ENCODE peak calls at places on chromosomes 3 and 15, in nine cellular contexts. X, Z, O, D, V, R, G, T and S are unnamed samples.

GRCh38 chr3:77835916-77836315 is 796.0 kb downstream of the ROBO2 start:
- DNase-seq in X (no peak), Z (no peak), O (no peak), D (no peak), V (no peak), R (no peak), G (no peak), T (no peak), S (no peak)

GRCh38 chr15:99729920-99730319 is 3.3 kb downstream of the LYSMD4 start:
- DNase-seq in X (peak; percentile 38), Z (no peak), O (no peak), D (no peak), V (no peak), R (no peak), G (peak; percentile 13), T (peak; percentile 64), S (peak; percentile 59)

GRCh38 chr3:12224181-12225147 is 64.4 kb upstream of the PPARG start:
- DNase-seq in X (peak; percentile 82), Z (no peak), O (no peak), D (no peak), V (no peak), R (no peak), G (no peak), T (peak; percentile 39), S (no peak)

GRCh38 chr3:71454513-71455423 is 128.8 kb downstream of the FOXP1 start:
- DNase-seq in X (no peak), Z (no peak), O (no peak), D (no peak), V (no peak), R (no peak), G (no peak), T (no peak), S (no peak)

GRCh38 chr3:66196633-66197032 is 24.2 kb upstream of the SLC25A26 start:
- DNase-seq in X (no peak), Z (no peak), O (no peak), D (no peak), V (no peak), R (no peak), G (no peak), T (no peak), S (no peak)

GRCh38 chr3:56254261-56254660 is 214.0 kb downstream of the ERC2 start:
- DNase-seq in X (no peak), Z (no peak), O (no peak), D (no peak), V (no peak), R (no peak), G (no peak), T (peak; percentile 57), S (no peak)

GRCh38 chr3:25284249-25284648 is 143.8 kb upstream of the RARB start:
- DNase-seq in X (no peak), Z (no peak), O (no peak), D (no peak), V (no peak), R (no peak), G (no peak), T (no peak), S (no peak)

GRCh38 chr3:101847328-101847727 is 2.0 kb upstream of the NFKBIZ start:
- DNase-seq in X (no peak), Z (no peak), O (no peak), D (no peak), V (no peak), R (no peak), G (no peak), T (no peak), S (no peak)

GRCh38 chr3:148792540-148792939 is 35.1 kb upstream of the CPB1 start:
- DNase-seq in X (no peak), Z (no peak), O (no peak), D (no peak), V (no peak), R (no peak), G (no peak), T (no peak), S (no peak)

GRCh38 chr15:70121656-70122297 is 24.1 kb upstream of the TLE3 start:
- DNase-seq in X (peak; percentile 52), Z (no peak), O (no peak), D (no peak), V (peak; percentile 94), R (no peak), G (no peak), T (no peak), S (no peak)

GRCh38 chr3:23264413-23264812 is 61.3 kb downstream of the UBE2E2 start:
- DNase-seq in X (no peak), Z (no peak), O (no peak), D (no peak), V (no peak), R (no peak), G (no peak), T (no peak), S (no peak)

GRCh38 chr3:110384601-110385000 is 687.0 kb upstream of the NECTIN3 start:
- DNase-seq in X (no peak), Z (no peak), O (no peak), D (no peak), V (no peak), R (no peak), G (no peak), T (no peak), S (no peak)

GRCh38 chr3:167882057-167882667 is 146.6 kb downstream of the SERPINI1 start:
- DNase-seq in X (no peak), Z (no peak), O (peak; percentile 32), D (no peak), V (no peak), R (no peak), G (no peak), T (peak; percentile 71), S (no peak)

GRCh38 chr3:87206070-87206469 is 21.0 kb upstream of the CHMP2B start:
- DNase-seq in X (no peak), Z (no peak), O (no peak), D (no peak), V (no peak), R (no peak), G (no peak), T (no peak), S (no peak)

GRCh38 chr3:126466886-126467610 is 8.6 kb downstream of the ZXDC start:
- DNase-seq in X (no peak), Z (peak; percentile 26), O (no peak), D (peak; percentile 70), V (peak; percentile 46), R (no peak), G (no peak), T (no peak), S (no peak)

GRCh38 chr3:179811321-179812095 is 158.7 kb downstream of the USP13 start:
- DNase-seq in X (peak; percentile 40), Z (peak; percentile 31), O (peak; percentile 38), D (no peak), V (no peak), R (peak; percentile 40), G (peak; percentile 60), T (peak; percentile 90), S (no peak)

GRCh38 chr3:58528629-58529028 is 8.4 kb downstream of the ACOX2 start:
- DNase-seq in X (peak; percentile 88), Z (peak; percentile 72), O (no peak), D (no peak), V (no peak), R (no peak), G (no peak), T (no peak), S (peak; percentile 79)

GRCh38 chr3:25045291-25045690 is 382.8 kb upstream of the RARB start:
- DNase-seq in X (no peak), Z (no peak), O (no peak), D (no peak), V (no peak), R (no peak), G (no peak), T (peak; percentile 9), S (no peak)

GRCh38 chr3:82085356-82085755 is 323.9 kb upstream of the GBE1 start:
- DNase-seq in X (no peak), Z (no peak), O (no peak), D (no peak), V (no peak), R (no peak), G (no peak), T (no peak), S (no peak)

GRCh38 chr3:78507196-78507984 is 1260.4 kb downstream of the ROBO1 start:
- DNase-seq in X (no peak), Z (no peak), O (no peak), D (no peak), V (no peak), R (no peak), G (no peak), T (no peak), S (no peak)

DNA sequence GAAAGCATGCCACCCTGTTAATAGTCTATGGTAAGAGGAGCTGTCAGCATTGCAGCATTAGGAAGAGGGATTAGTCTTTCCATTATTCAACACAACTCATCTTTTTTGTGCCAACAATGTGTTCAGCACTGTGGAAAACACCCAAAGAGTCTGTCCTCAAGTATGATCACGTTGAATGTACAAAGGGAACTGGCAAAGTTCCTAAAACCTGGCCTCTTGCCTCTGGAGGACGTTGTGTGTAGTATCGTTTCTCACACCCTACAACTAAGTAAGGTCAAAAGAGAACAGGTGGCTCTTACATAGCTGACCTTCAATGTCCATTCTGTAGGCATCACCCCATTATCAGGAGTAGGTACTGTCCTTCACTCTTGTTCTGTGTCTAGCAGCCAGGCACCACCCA is 147.9 kb upstream of the THBS1 start:
- DNase-seq in X (no peak), Z (no peak), O (no peak), D (no peak), V (no peak), R (no peak), G (no peak), T (no peak), S (no peak)
- TF ChIP-seq POLR2AphosphoS5 in X (no peak), Z (no peak), O (no peak), D (no peak), V (no peak), R (no peak), G (no peak), T (no peak), S (no peak)

GRCh38 chr15:71252036-71252898 is 137.0 kb downstream of the THSD4 start:
- DNase-seq in X (no peak), Z (no peak), O (no peak), D (no peak), V (no peak), R (no peak), G (no peak), T (no peak), S (no peak)
- TF ChIP-seq POLR2AphosphoS5 in X (no peak), Z (no peak), O (no peak), D (peak; percentile 72), V (no peak), R (no peak), G (no peak), T (no peak), S (no peak)

GRCh38 chr15:34588046-34588674 is 4.7 kb upstream of the GOLGA8B start:
- DNase-seq in X (peak; percentile 64), Z (peak; percentile 59), O (peak; percentile 81), D (peak; percentile 66), V (peak; percentile 84), R (no peak), G (peak; percentile 56), T (peak; percentile 82), S (no peak)
- TF ChIP-seq POLR2AphosphoS5 in X (peak; percentile 32), Z (no peak), O (peak; percentile 77), D (no peak), V (peak; percentile 74), R (peak; percentile 45), G (peak; percentile 53), T (peak; percentile 54), S (peak; percentile 44)

DNA sequence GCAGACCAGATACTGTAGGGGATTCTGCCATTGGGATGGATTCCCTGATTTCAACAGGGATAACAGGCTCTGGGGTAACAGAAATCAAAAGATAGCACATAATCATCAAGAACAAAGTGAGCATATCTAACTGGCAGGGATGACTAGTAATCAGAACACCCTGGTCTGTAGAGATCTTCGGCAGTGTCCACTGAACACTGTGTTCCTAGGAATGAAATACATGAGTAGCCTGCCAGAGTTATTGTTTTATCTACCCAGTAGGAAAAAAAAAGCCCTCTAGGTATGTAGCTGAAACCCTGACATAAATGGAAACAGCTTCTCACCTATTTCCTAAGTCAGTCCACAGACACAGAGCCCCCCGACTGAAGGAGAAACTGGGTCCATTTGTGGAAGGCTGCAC is 340.3 kb upstream of the ZNF385D start:
- DNase-seq in X (no peak), Z (no peak), O (no peak), D (no peak), V (no peak), R (no peak), G (no peak), T (no peak), S (no peak)
- TF ChIP-seq POLR2AphosphoS5 in X (no peak), Z (no peak), O (no peak), D (no peak), V (no peak), R (no peak), G (no peak), T (no peak), S (no peak)